ENCODE peak calls at places on chromosomes 5 and 9, in seven cellular contexts. U, X, M, W, V, G and T are unnamed samples.

GRCh38 chr9:105979359-105979758 is 285.0 kb downstream of the TMEM38B start:
- DNase-seq in W (no peak), V (no peak), M (no peak), G (no peak), U (no peak), X (no peak), T (no peak)

GRCh38 chr9:89317282-89317681 is 1.0 kb upstream of the SECISBP2 start:
- DNase-seq in U (no peak), M (no peak), V (no peak), W (no peak), G (no peak), X (no peak), T (no peak)

GRCh38 chr9:22045423-22045822 is 36.3 kb upstream of the CDKN2B start:
- DNase-seq in X (no peak), M (no peak), V (no peak), U (no peak), W (no peak), G (no peak), T (no peak)

GRCh38 chr5:172383231-172383802 is 71.0 kb downstream of the SH3PXD2B start:
- DNase-seq in G (no peak), W (no peak), M (no peak), U (no peak), X (no peak), V (no peak), T (no peak)

GRCh38 chr9:86022687-86023266 is 76.6 kb downstream of the GOLM1 start:
- DNase-seq in G (no peak), U (no peak), X (no peak), V (no peak), W (no peak), M (no peak), T (no peak)

GRCh38 chr5:73031839-73032238 is 76.0 kb downstream of the FCHO2 start:
- DNase-seq in M (no peak), U (peak; percentile 45), V (no peak), W (no peak), X (no peak), G (no peak), T (no peak)

GRCh38 chr5:97726106-97726505 is 543.1 kb upstream of the RIOK2 start:
- DNase-seq in X (no peak), M (no peak), W (no peak), U (no peak), G (no peak), V (no peak), T (no peak)

GRCh38 chr9:2493106-2493505 is 128.5 kb upstream of the VLDLR start:
- DNase-seq in V (no peak), M (no peak), X (peak; percentile 75), G (no peak), U (no peak), W (no peak), T (no peak)

GRCh38 chr9:82797539-82797938 is 265.4 kb downstream of the RASEF start:
- DNase-seq in U (no peak), V (no peak), X (no peak), G (no peak), W (no peak), M (peak; percentile 57), T (no peak)

GRCh38 chr9:3337515-3337914 is 188.3 kb downstream of the RFX3 start:
- DNase-seq in U (peak; percentile 23), M (peak; percentile 16), V (no peak), G (no peak), X (no peak), W (no peak), T (no peak)

GRCh38 chr5:155676967-155677366 is 650.0 kb upstream of the SGCD start:
- DNase-seq in V (no peak), U (no peak), X (no peak), W (no peak), G (no peak), M (no peak), T (no peak)

GRCh38 chr5:144335561-144335960 is 164.9 kb downstream of the KCTD16 start:
- DNase-seq in G (no peak), W (no peak), X (no peak), V (no peak), U (no peak), M (no peak), T (no peak)

GRCh38 chr5:59079622-59080620 is 497.0 kb downstream of the RAB3C start:
- DNase-seq in V (no peak), M (no peak), G (no peak), X (no peak), U (peak; percentile 80), W (no peak), T (no peak)

GRCh38 chr5:173010021-173010420 is 26.4 kb downstream of the ATP6V0E1 start:
- DNase-seq in X (no peak), W (no peak), U (no peak), V (no peak), M (no peak), G (no peak), T (no peak)

GRCh38 chr5:125349432-125349831 is 603.0 kb upstream of the ZNF608 start:
- DNase-seq in U (no peak), X (no peak), V (no peak), G (no peak), M (no peak), W (no peak), T (no peak)

GRCh38 chr5:35029333-35029732 is 18.4 kb downstream of the AGXT2 start:
- DNase-seq in W (no peak), X (no peak), G (no peak), V (no peak), U (no peak), M (no peak), T (no peak)

GRCh38 chr5:177301503-177302165 is 1.9 kb downstream of the RAB24 start:
- DNase-seq in U (no peak), V (no peak), X (no peak), M (no peak), W (no peak), G (no peak), T (no peak)

GRCh38 chr9:74804018-74804385 is 83.7 kb downstream of the TRPM6 start:
- DNase-seq in M (no peak), V (no peak), X (no peak), G (no peak), U (no peak), W (no peak), T (no peak)

GRCh38 chr9:79003514-79003913 is 568.3 kb upstream of the TLE4 start:
- DNase-seq in M (no peak), X (no peak), G (no peak), W (no peak), V (no peak), U (no peak), T (no peak)

GRCh38 chr9:78997296-78997695 is 574.5 kb upstream of the TLE4 start:
- DNase-seq in M (no peak), W (no peak), X (no peak), G (no peak), U (no peak), V (no peak), T (no peak)

GRCh38 chr9:79000218-79001002 is 571.4 kb upstream of the TLE4 start:
- DNase-seq in W (no peak), G (no peak), U (no peak), M (no peak), V (no peak), X (no peak), T (no peak)

GRCh38 chr9:79001012-79001411 is 570.8 kb upstream of the TLE4 start:
- DNase-seq in G (no peak), V (no peak), U (no peak), W (no peak), M (no peak), X (no peak), T (no peak)
- TF ChIP-seq CTCF in G (no peak), V (no peak), U (no peak), W (no peak), M (no peak), X (no peak), T (no peak)

DNA sequence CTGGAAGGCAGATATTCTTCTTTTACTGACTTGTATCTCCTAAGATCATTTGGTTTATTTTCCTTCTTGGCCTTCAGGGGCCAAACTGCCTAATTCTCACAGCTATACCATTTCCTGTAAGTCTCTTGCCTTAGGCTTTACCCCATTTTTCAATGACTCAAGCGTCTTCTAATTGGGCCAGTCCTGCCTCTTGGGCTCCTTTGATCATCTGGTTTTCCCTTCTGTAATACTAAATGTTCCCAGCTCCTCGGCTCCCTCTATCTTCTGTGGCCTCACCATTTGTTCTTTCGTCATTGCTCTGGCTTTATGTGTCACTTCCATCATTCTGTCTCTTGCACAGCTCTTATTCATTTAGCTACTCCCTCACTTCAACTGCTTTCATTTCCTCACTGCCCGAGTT is 14.5 kb upstream of the SPINK7 start:
- DNase-seq in G (no peak), U (no peak), X (no peak), M (no peak), W (no peak), V (no peak), T (no peak)
- TF ChIP-seq CTCF in G (no peak), U (no peak), X (no peak), M (no peak), W (no peak), V (no peak), T (no peak)

GRCh38 chr9:90900130-90900529 is 98.5 kb downstream of the SYK start:
- DNase-seq in M (peak; percentile 52), G (no peak), U (no peak), V (no peak), W (no peak), X (no peak), T (no peak)

GRCh38 chr9:90895786-90896185 is 94.2 kb downstream of the SYK start:
- DNase-seq in V (no peak), X (no peak), M (no peak), U (no peak), W (no peak), G (no peak), T (no peak)

GRCh38 chr9:90896231-90896630 is 94.6 kb downstream of the SYK start:
- DNase-seq in M (no peak), U (no peak), X (no peak), V (no peak), W (no peak), G (no peak), T (no peak)

GRCh38 chr9:90899287-90899686 is 97.7 kb downstream of the SYK start:
- DNase-seq in U (no peak), V (no peak), W (no peak), M (no peak), G (no peak), X (no peak), T (no peak)

DNA sequence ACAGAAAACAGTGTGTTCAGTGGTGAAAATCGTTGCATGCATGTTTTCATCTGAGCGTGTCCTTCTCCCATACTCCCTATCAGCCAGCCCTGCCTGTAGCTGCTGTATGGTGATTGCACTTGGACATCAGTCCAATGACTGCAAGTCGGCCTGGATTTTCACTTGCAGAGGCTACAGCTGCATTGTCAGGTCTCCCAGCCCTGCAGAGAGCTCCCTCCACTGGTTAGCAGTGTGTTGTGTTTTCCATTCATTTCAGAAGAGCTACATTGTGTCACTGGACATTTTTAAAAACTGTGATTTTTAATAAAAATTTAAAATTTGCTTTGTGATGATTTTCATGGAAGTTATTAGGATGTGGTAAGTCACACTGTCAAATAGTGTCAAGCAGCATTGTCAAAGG is 96.6 kb downstream of the SYK start:
- DNase-seq in M (no peak), G (no peak), W (no peak), X (no peak), U (no peak), V (no peak), T (no peak)
- TF ChIP-seq CTCF in M (peak; percentile 43), G (no peak), W (no peak), X (no peak), U (peak; percentile 44), V (peak; percentile 36), T (peak; percentile 10)

GRCh38 chr5:132072508-132072907 is 1.1 kb upstream of the CSF2 start:
- DNase-seq in U (no peak), X (no peak), G (no peak), M (no peak), W (no peak), V (no peak), T (no peak)
- TF ChIP-seq CTCF in U (no peak), X (no peak), G (no peak), M (no peak), W (no peak), V (no peak), T (no peak)

GRCh38 chr5:178434851-178435250 is 155.3 kb downstream of the COL23A1 start:
- DNase-seq in M (peak; percentile 67), U (no peak), G (no peak), X (no peak), V (no peak), W (no peak), T (no peak)
- TF ChIP-seq CTCF in M (no peak), U (no peak), G (no peak), X (no peak), V (no peak), W (no peak), T (no peak)